ENCODE peak calls at places on chromosomes 3 and 15, in eight cellular contexts. One of them, this sample, is unnamed. For H3K27me3 and H3K4me1, the result is how much of the 10 kb centered on the place peaks cover.

GRCh38 chr3:10553586-10554235 is 48.3 kb upstream of the ATP2B2 start:
- DNase-seq in tibial artery: no peak
- DNase-seq in left ventricle myocardium inferior: no peak
- DNase-seq in CD4-positive, alpha-beta memory T cell: peak
- DNase-seq in sigmoid colon: peak
- DNase-seq in stomach: no peak
- DNase-seq in H9: peak
- DNase-seq in H1: peak
- DNase-seq in this sample: no peak

GRCh38 chr3:186790261-186790981 is 7.0 kb downstream of the EIF4A2 start:
- DNase-seq in tibial artery: no peak
- DNase-seq in left ventricle myocardium inferior: no peak
- DNase-seq in CD4-positive, alpha-beta memory T cell: peak
- DNase-seq in sigmoid colon: no peak
- DNase-seq in stomach: no peak
- DNase-seq in H9: peak
- DNase-seq in H1: no peak
- DNase-seq in this sample: no peak

GRCh38 chr3:128312271-128312670 is 154.4 kb downstream of the DNAJB8 start:
- DNase-seq in tibial artery: no peak
- DNase-seq in left ventricle myocardium inferior: no peak
- DNase-seq in CD4-positive, alpha-beta memory T cell: no peak
- DNase-seq in sigmoid colon: no peak
- DNase-seq in stomach: no peak
- DNase-seq in H9: peak
- DNase-seq in H1: peak
- DNase-seq in this sample: no peak

GRCh38 chr3:23900744-23901143 is 16.0 kb downstream of the NKIRAS1 start:
- DNase-seq in tibial artery: no peak
- DNase-seq in left ventricle myocardium inferior: no peak
- DNase-seq in CD4-positive, alpha-beta memory T cell: no peak
- DNase-seq in sigmoid colon: no peak
- DNase-seq in stomach: no peak
- DNase-seq in H9: no peak
- DNase-seq in H1: no peak
- DNase-seq in this sample: no peak

GRCh38 chr3:58173670-58174472 is 36.9 kb downstream of the DNASE1L3 start:
- DNase-seq in tibial artery: peak
- DNase-seq in left ventricle myocardium inferior: peak
- DNase-seq in CD4-positive, alpha-beta memory T cell: no peak
- DNase-seq in sigmoid colon: peak
- DNase-seq in stomach: peak
- DNase-seq in H9: peak
- DNase-seq in H1: peak
- DNase-seq in this sample: no peak

GRCh38 chr15:86855962-86856361 is 776.3 kb downstream of the AGBL1 start:
- DNase-seq in tibial artery: no peak
- DNase-seq in left ventricle myocardium inferior: no peak
- DNase-seq in CD4-positive, alpha-beta memory T cell: no peak
- DNase-seq in sigmoid colon: no peak
- DNase-seq in stomach: no peak
- DNase-seq in H9: no peak
- DNase-seq in H1: no peak
- DNase-seq in this sample: no peak

GRCh38 chr3:107826727-107827126 is 264.1 kb downstream of the CD47 start:
- DNase-seq in tibial artery: no peak
- DNase-seq in left ventricle myocardium inferior: no peak
- DNase-seq in CD4-positive, alpha-beta memory T cell: no peak
- DNase-seq in sigmoid colon: no peak
- DNase-seq in stomach: no peak
- DNase-seq in H9: no peak
- DNase-seq in H1: no peak
- DNase-seq in this sample: no peak

GRCh38 chr15:100918690-100919480 is at the start of gene LRRK1:
- DNase-seq in tibial artery: no peak
- DNase-seq in left ventricle myocardium inferior: peak
- DNase-seq in CD4-positive, alpha-beta memory T cell: no peak
- DNase-seq in sigmoid colon: no peak
- DNase-seq in stomach: no peak
- DNase-seq in H9: no peak
- DNase-seq in H1: peak
- DNase-seq in this sample: peak

GRCh38 chr15:39896837-39897236 is 23.2 kb downstream of the GPR176 start:
- DNase-seq in tibial artery: no peak
- DNase-seq in left ventricle myocardium inferior: no peak
- DNase-seq in CD4-positive, alpha-beta memory T cell: no peak
- DNase-seq in sigmoid colon: no peak
- DNase-seq in stomach: no peak
- DNase-seq in H9: no peak
- DNase-seq in H1: no peak
- DNase-seq in this sample: no peak

GRCh38 chr15:60006203-60006782 is 2.2 kb downstream of the FOXB1 start:
- DNase-seq in tibial artery: peak
- DNase-seq in left ventricle myocardium inferior: no peak
- DNase-seq in CD4-positive, alpha-beta memory T cell: peak
- DNase-seq in sigmoid colon: no peak
- DNase-seq in stomach: no peak
- DNase-seq in H9: peak
- DNase-seq in H1: peak
- DNase-seq in this sample: peak

GRCh38 chr15:79089331-79089889 is 1.2 kb downstream of the RASGRF1 start:
- DNase-seq in tibial artery: no peak
- DNase-seq in left ventricle myocardium inferior: no peak
- DNase-seq in CD4-positive, alpha-beta memory T cell: no peak
- DNase-seq in sigmoid colon: no peak
- DNase-seq in stomach: no peak
- DNase-seq in H9: peak
- DNase-seq in H1: peak
- DNase-seq in this sample: no peak

GRCh38 chr15:38843736-38844590 is 279.3 kb upstream of the RASGRP1 start:
- DNase-seq in tibial artery: no peak
- DNase-seq in left ventricle myocardium inferior: no peak
- DNase-seq in CD4-positive, alpha-beta memory T cell: no peak
- DNase-seq in sigmoid colon: no peak
- DNase-seq in stomach: no peak
- DNase-seq in H9: no peak
- DNase-seq in H1: no peak
- DNase-seq in this sample: no peak

GRCh38 chr15:55318588-55319494 is at the start of the genes PIGB and PIGBOS1:
- DNase-seq in tibial artery: peak
- DNase-seq in left ventricle myocardium inferior: peak
- DNase-seq in CD4-positive, alpha-beta memory T cell: peak
- DNase-seq in sigmoid colon: peak
- DNase-seq in stomach: peak
- DNase-seq in H9: peak
- DNase-seq in H1: peak
- DNase-seq in this sample: peak

GRCh38 chr15:48644498-48644826 is 1.0 kb downstream of the FBN1 start:
- DNase-seq in tibial artery: peak
- DNase-seq in left ventricle myocardium inferior: peak
- DNase-seq in CD4-positive, alpha-beta memory T cell: no peak
- DNase-seq in sigmoid colon: peak
- DNase-seq in stomach: no peak
- DNase-seq in H9: no peak
- DNase-seq in H1: no peak
- DNase-seq in this sample: no peak
- H3K27me3 ChIP-seq in tibial artery: under half
- H3K27me3 ChIP-seq in left ventricle myocardium inferior: under half
- H3K27me3 ChIP-seq in CD4-positive, alpha-beta memory T cell: under half
- H3K27me3 ChIP-seq in sigmoid colon: under half
- H3K27me3 ChIP-seq in stomach: under half
- H3K27me3 ChIP-seq in H9: under half
- H3K27me3 ChIP-seq in H1: under half
- H3K27me3 ChIP-seq in this sample: under half

DNA sequence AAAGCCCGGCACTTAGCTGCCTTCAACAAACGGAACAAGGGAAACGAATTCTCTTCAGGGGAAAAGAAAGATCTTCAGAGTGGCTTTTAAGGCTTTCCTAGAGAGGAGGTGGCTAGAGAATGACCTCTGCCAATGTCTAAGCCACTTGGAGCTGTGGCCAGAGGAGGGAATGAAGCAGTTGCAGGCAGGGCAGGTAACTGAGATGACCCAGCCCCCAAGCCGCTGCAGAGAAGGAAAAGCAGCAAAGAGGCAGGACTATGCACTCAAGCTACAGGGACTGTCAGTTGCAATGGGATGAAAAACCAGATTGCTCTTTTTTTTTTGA is 113.5 kb downstream of the SEC22A start:
- DNase-seq in tibial artery: no peak
- DNase-seq in left ventricle myocardium inferior: no peak
- DNase-seq in CD4-positive, alpha-beta memory T cell: no peak
- DNase-seq in sigmoid colon: no peak
- DNase-seq in stomach: no peak
- DNase-seq in H9: no peak
- DNase-seq in H1: peak
- DNase-seq in this sample: no peak
- H3K4me1 ChIP-seq in tibial artery: under half
- H3K4me1 ChIP-seq in left ventricle myocardium inferior: under half
- H3K4me1 ChIP-seq in CD4-positive, alpha-beta memory T cell: under half
- H3K4me1 ChIP-seq in sigmoid colon: under half
- H3K4me1 ChIP-seq in stomach: under half
- H3K4me1 ChIP-seq in H9: under half
- H3K4me1 ChIP-seq in H1: half or more
- H3K4me1 ChIP-seq in this sample: under half

DNA sequence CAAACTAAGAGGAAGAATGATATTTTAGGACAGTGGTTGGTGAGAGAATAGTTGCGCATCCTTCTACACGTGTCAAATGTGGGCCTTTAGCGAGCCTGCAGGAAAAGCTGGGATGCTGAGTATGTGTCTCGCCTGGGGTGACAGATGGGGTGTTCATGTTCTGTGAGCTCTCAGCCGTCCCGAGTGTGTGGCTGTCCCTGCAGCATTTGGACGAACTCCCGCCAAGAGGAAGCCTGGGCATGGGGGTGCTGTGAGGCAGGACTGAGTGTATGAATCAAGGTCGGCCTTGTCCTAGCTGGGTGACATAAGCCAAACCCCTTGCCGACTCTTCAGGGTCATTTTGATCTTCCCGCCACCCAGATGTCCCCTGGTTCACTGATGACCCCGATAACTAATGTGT is 94.8 kb downstream of the CACNA1D start:
- DNase-seq in tibial artery: no peak
- DNase-seq in left ventricle myocardium inferior: no peak
- DNase-seq in CD4-positive, alpha-beta memory T cell: no peak
- DNase-seq in sigmoid colon: no peak
- DNase-seq in stomach: no peak
- DNase-seq in H9: no peak
- DNase-seq in H1: no peak
- DNase-seq in this sample: no peak
- H3K27me3 ChIP-seq in tibial artery: under half
- H3K27me3 ChIP-seq in left ventricle myocardium inferior: under half
- H3K27me3 ChIP-seq in CD4-positive, alpha-beta memory T cell: under half
- H3K27me3 ChIP-seq in sigmoid colon: under half
- H3K27me3 ChIP-seq in stomach: under half
- H3K27me3 ChIP-seq in H9: under half
- H3K27me3 ChIP-seq in H1: under half
- H3K27me3 ChIP-seq in this sample: under half

GRCh38 chr3:73412020-73412419 is 212.7 kb downstream of the PDZRN3 start:
- DNase-seq in tibial artery: no peak
- DNase-seq in left ventricle myocardium inferior: no peak
- DNase-seq in CD4-positive, alpha-beta memory T cell: no peak
- DNase-seq in sigmoid colon: no peak
- DNase-seq in stomach: no peak
- DNase-seq in H9: no peak
- DNase-seq in H1: no peak
- DNase-seq in this sample: no peak

GRCh38 chr3:73413619-73414018 is 211.1 kb downstream of the PDZRN3 start:
- DNase-seq in tibial artery: no peak
- DNase-seq in left ventricle myocardium inferior: no peak
- DNase-seq in CD4-positive, alpha-beta memory T cell: no peak
- DNase-seq in sigmoid colon: no peak
- DNase-seq in stomach: no peak
- DNase-seq in H9: no peak
- DNase-seq in H1: no peak
- DNase-seq in this sample: no peak

GRCh38 chr3:73409405-73409804 is 215.3 kb downstream of the PDZRN3 start:
- DNase-seq in tibial artery: no peak
- DNase-seq in left ventricle myocardium inferior: no peak
- DNase-seq in CD4-positive, alpha-beta memory T cell: no peak
- DNase-seq in sigmoid colon: no peak
- DNase-seq in stomach: no peak
- DNase-seq in H9: no peak
- DNase-seq in H1: no peak
- DNase-seq in this sample: no peak

GRCh38 chr3:73408597-73408996 is 216.1 kb downstream of the PDZRN3 start:
- DNase-seq in tibial artery: no peak
- DNase-seq in left ventricle myocardium inferior: no peak
- DNase-seq in CD4-positive, alpha-beta memory T cell: no peak
- DNase-seq in sigmoid colon: no peak
- DNase-seq in stomach: no peak
- DNase-seq in H9: no peak
- DNase-seq in H1: no peak
- DNase-seq in this sample: no peak

DNA sequence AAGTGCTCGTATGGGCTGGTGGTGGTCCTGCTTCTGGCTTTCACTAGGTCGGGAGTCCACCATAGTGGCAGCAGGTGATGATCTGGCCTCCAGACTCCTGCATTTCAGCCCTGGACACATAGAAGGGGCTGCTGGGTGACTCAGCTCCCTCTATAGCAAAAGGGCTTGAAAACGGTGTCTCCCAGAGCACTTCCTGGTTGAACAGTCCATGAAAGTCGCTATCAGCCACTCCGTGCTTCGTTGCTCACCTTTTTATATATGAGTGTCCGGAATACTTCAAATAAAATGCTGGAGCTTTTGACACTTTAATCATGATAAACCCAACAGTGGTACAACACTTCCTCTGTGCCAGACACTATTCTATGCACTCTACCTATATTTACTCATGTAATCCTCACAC is 213.2 kb downstream of the PDZRN3 start:
- DNase-seq in tibial artery: no peak
- DNase-seq in left ventricle myocardium inferior: no peak
- DNase-seq in CD4-positive, alpha-beta memory T cell: no peak
- DNase-seq in sigmoid colon: no peak
- DNase-seq in stomach: no peak
- DNase-seq in H9: no peak
- DNase-seq in H1: no peak
- DNase-seq in this sample: no peak
- H3K4me1 ChIP-seq in tibial artery: under half
- H3K4me1 ChIP-seq in left ventricle myocardium inferior: half or more
- H3K4me1 ChIP-seq in CD4-positive, alpha-beta memory T cell: under half
- H3K4me1 ChIP-seq in sigmoid colon: half or more
- H3K4me1 ChIP-seq in stomach: under half
- H3K4me1 ChIP-seq in H9: under half
- H3K4me1 ChIP-seq in H1: under half
- H3K4me1 ChIP-seq in this sample: under half

GRCh38 chr15:96035091-96035490 is 295.4 kb upstream of the NR2F2 start:
- DNase-seq in tibial artery: no peak
- DNase-seq in left ventricle myocardium inferior: no peak
- DNase-seq in CD4-positive, alpha-beta memory T cell: no peak
- DNase-seq in sigmoid colon: no peak
- DNase-seq in stomach: no peak
- DNase-seq in H9: no peak
- DNase-seq in H1: no peak
- DNase-seq in this sample: no peak
- H3K27me3 ChIP-seq in tibial artery: under half
- H3K27me3 ChIP-seq in left ventricle myocardium inferior: under half
- H3K27me3 ChIP-seq in CD4-positive, alpha-beta memory T cell: under half
- H3K27me3 ChIP-seq in sigmoid colon: under half
- H3K27me3 ChIP-seq in stomach: under half
- H3K27me3 ChIP-seq in H9: under half
- H3K27me3 ChIP-seq in H1: under half
- H3K27me3 ChIP-seq in this sample: under half

GRCh38 chr15:98773616-98774015 is 125.3 kb downstream of the IGF1R start:
- DNase-seq in tibial artery: no peak
- DNase-seq in left ventricle myocardium inferior: no peak
- DNase-seq in CD4-positive, alpha-beta memory T cell: no peak
- DNase-seq in sigmoid colon: no peak
- DNase-seq in stomach: no peak
- DNase-seq in H9: no peak
- DNase-seq in H1: no peak
- DNase-seq in this sample: no peak
- H3K4me1 ChIP-seq in tibial artery: under half
- H3K4me1 ChIP-seq in left ventricle myocardium inferior: half or more
- H3K4me1 ChIP-seq in CD4-positive, alpha-beta memory T cell: under half
- H3K4me1 ChIP-seq in sigmoid colon: half or more
- H3K4me1 ChIP-seq in stomach: under half
- H3K4me1 ChIP-seq in H9: under half
- H3K4me1 ChIP-seq in H1: under half
- H3K4me1 ChIP-seq in this sample: under half

This sample was measured in lower lobe of right lung.